ENCODE peak calls at places on chromosomes 16 and 17, in four cellular contexts. T is mesendoderm, G is IMR-90, N is H1. D is an unnamed sample.
A peak's percentile ranks its signal among the peaks of the same experiment; 100 is the strongest.

GRCh38 chr16:22161999-22162657 is at the start of gene SDR42E2:
- DNase-seq in N (peak; percentile 80), G (no peak), T (peak; percentile 60), D (peak; percentile 84)

GRCh38 chr17:76208120-76208519 is 32.2 kb downstream of the RNF157 start:
- DNase-seq in T (no peak), N (no peak), G (no peak), D (no peak)

GRCh38 chr17:80938556-80938955 is 53.1 kb upstream of the CHMP6 start:
- DNase-seq in N (no peak), G (no peak), T (no peak), D (no peak)

GRCh38 chr17:37667039-37667438 is 23.8 kb upstream of the DDX52 start:
- DNase-seq in G (no peak), T (no peak), N (no peak), D (no peak)

GRCh38 chr16:17606460-17606859 is 135.7 kb upstream of the XYLT1 start:
- DNase-seq in T (no peak), G (no peak), N (no peak), D (no peak)

GRCh38 chr17:78745407-78746088 is 36.5 kb downstream of the CYTH1 start:
- DNase-seq in T (no peak), N (no peak), G (peak; percentile 49), D (no peak)

GRCh38 chr17:74670329-74670728 is 42.4 kb downstream of the CD300LF start:
- DNase-seq in G (no peak), T (no peak), N (no peak), D (no peak)

GRCh38 chr17:41538565-41538991 is 10.5 kb upstream of the KRT19 start:
- DNase-seq in N (no peak), G (peak; percentile 59), T (peak; percentile 57), D (no peak)

GRCh38 chr17:41589301-41589700 is 2.6 kb upstream of the KRT14 start:
- DNase-seq in N (no peak), T (peak; percentile 23), G (no peak), D (no peak)

GRCh38 chr17:2095536-2095910 is 40.6 kb downstream of the HIC1 start:
- DNase-seq in N (no peak), G (no peak), T (peak; percentile 41), D (no peak)

GRCh38 chr17:29151567-29151966 is 28.6 kb downstream of the MYO18A start:
- DNase-seq in G (peak; percentile 73), N (no peak), T (peak; percentile 94), D (peak; percentile 69)

GRCh38 chr16:19203374-19203966 is 35.4 kb downstream of the SYT17 start:
- DNase-seq in G (no peak), T (no peak), N (no peak), D (no peak)

GRCh38 chr17:63697341-63698286 is 2.3 kb downstream of the LIMD2 start:
- DNase-seq in G (no peak), N (peak; percentile 82), T (peak; percentile 73), D (peak; percentile 78)

GRCh38 chr16:6732166-6732565 is 600.5 kb upstream of the RBFOX1 start:
- DNase-seq in N (no peak), T (peak; percentile 17), G (no peak), D (peak; percentile 28)

GRCh38 chr16:6726621-6727020 is 606.0 kb upstream of the RBFOX1 start:
- DNase-seq in N (no peak), G (no peak), T (no peak), D (no peak)

GRCh38 chr16:6725634-6726331 is 606.9 kb upstream of the RBFOX1 start:
- DNase-seq in T (peak; percentile 15), G (no peak), N (no peak), D (no peak)

GRCh38 chr16:6722786-6723185 is 609.9 kb upstream of the RBFOX1 start:
- DNase-seq in G (no peak), N (no peak), T (peak; percentile 57), D (no peak)

DNA sequence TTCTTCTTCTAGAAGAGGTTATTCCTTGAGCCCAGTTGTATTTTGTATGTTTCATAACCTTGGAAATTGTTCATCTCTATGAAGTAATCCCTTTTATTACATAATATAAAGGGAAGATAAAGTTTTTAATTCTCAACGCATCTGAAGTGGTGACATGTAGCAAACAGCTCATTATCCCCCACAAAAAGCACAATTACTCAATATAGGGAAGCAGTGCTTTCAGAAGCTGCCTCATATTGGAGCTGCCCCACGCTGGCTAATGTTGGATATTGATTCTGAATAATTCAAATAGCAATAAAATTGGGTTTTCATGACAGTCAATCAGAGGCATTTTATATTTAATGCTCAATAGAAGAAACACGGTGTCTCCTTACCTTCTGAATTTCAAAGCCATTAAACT is 604.3 kb upstream of the RBFOX1 start:
- DNase-seq in T (no peak), N (no peak), G (no peak), D (no peak)
- H3K56ac ChIP-seq in T (no peak overlapping the region), N (no peak overlapping the region), G (no peak overlapping the region), D (no peak overlapping the region)

GRCh38 chr16:54270711-54271110 is 15.9 kb downstream of the IRX3 start:
- DNase-seq in N (no peak), T (no peak), G (no peak), D (peak; percentile 15)
- H3K18ac ChIP-seq in N (no peak overlapping the region), T (no peak overlapping the region), G (no peak overlapping the region), D (no peak overlapping the region)

GRCh38 chr16:4010225-4011158 is 105.8 kb downstream of the ADCY9 start:
- DNase-seq in G (no peak), T (no peak), N (no peak), D (no peak)
- H3K56ac ChIP-seq in G (no peak overlapping the region), T (peak overlapping the region; percentile 34), N (no peak overlapping the region), D (no peak overlapping the region)

GRCh38 chr17:38892620-38893019 is 22.8 kb downstream of the LASP1 start:
- DNase-seq in T (no peak), N (no peak), G (no peak), D (peak; percentile 31)
- H3K18ac ChIP-seq in T (no peak overlapping the region), N (no peak overlapping the region), G (no peak overlapping the region), D (no peak overlapping the region)

DNA sequence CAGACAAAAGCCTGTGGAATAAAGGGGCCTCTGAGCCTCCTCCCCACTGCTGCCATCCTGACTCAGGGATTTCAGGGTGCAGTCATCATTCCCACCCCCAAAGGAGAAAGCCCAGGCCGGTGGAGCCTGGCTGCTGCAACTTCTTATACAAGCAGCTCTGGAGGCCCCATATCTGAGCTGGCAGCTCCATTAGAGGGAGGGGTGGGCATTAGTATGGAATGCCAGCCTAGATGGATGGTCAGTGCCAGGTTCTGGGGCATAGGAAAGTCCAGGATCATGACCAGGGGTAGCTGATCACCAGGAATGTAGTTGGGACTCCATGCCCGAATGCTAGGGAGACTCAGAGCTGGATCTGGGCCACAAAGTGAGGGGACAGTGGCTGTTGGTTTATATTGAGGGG is 581.0 kb downstream of the KCNJ18 start:
- DNase-seq in N (no peak), T (no peak), G (no peak), D (no peak)
- H3K56ac ChIP-seq in N (no peak overlapping the region), T (no peak overlapping the region), G (no peak overlapping the region), D (no peak overlapping the region)

DNA sequence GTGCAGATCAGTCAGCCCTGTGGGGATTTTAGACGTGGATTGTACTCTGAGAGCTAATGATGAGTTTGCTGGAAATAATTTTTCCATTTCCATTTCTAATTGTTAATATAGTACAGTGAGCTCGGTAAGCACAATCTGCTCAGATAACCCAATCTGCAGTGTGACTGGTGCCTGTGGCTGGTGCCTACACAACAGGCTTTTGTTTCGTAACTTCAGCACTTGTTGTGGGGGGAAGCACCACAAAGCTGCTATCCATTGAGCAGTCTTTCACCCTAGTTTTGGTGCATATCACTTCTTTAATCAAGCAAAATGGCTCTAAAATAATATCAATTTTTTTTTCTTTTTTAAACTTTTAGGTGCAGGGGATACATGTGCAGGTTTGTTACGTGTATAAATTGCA is 534.9 kb upstream of the HSBP1 start:
- DNase-seq in N (no peak), T (no peak), G (no peak), D (no peak)
- H3K18ac ChIP-seq in N (no peak overlapping the region), T (no peak overlapping the region), G (no peak overlapping the region), D (no peak overlapping the region)

GRCh38 chr16:23485841-23486240 is 24.5 kb downstream of the GGA2 start:
- DNase-seq in N (no peak), G (no peak), T (no peak), D (no peak)

GRCh38 chr16:23484501-23485256 is 25.6 kb downstream of the GGA2 start:
- DNase-seq in G (no peak), T (no peak), N (no peak), D (no peak)

GRCh38 chr16:23486480-23486879 is 23.8 kb downstream of the GGA2 start:
- DNase-seq in T (no peak), G (no peak), N (no peak), D (no peak)

GRCh38 chr16:23482778-23483177 is 27.5 kb downstream of the GGA2 start:
- DNase-seq in T (no peak), N (no peak), G (no peak), D (no peak)

DNA sequence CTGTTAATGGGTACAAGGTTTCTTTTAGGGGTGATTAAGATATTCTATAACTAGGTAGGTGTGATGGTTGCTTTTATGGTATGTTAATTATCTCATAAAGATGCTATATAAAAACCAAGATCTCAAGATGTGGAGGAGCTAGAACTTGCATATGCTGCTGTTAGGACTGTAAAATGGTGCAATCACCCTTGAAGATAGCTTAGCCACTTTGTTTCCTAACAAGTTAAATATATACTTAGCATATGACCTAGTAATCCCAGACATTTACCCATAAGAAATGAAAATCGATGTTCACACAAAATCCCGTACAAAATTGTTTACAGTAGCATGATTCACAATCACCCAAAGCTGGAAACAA is 25.1 kb downstream of the GGA2 start:
- DNase-seq in G (no peak), T (no peak), N (no peak), D (no peak)
- H3K56ac ChIP-seq in G (no peak overlapping the region), T (no peak overlapping the region), N (no peak overlapping the region), D (no peak overlapping the region)

GRCh38 chr16:89184685-89185061 is 13.1 kb downstream of the CDH15 start:
- DNase-seq in N (peak; percentile 42), T (no peak), G (no peak), D (no peak)
- H3K18ac ChIP-seq in N (no peak overlapping the region), T (no peak overlapping the region), G (no peak overlapping the region), D (no peak overlapping the region)

D was measured in H9.